ENCODE peak calls at places on chromosomes 1 and 21, in seven cellular contexts. One of them, this sample, is unnamed.

GRCh38 chr1:161305872-161306519 is 3.8 kb downstream of the MPZ start:
- DNase-seq in effector memory CD8-positive, alpha-beta T cell: peak
- DNase-seq in GM20000: peak
- DNase-seq in H7: peak
- DNase-seq in HEK293T: peak
- DNase-seq in heart left ventricle: peak
- DNase-seq in fibroblast of lung: peak
- DNase-seq in this sample: peak

GRCh38 chr21:29904359-29905282 is 35.2 kb downstream of the GRIK1 start:
- DNase-seq in effector memory CD8-positive, alpha-beta T cell: no peak
- DNase-seq in GM20000: no peak
- DNase-seq in H7: peak
- DNase-seq in HEK293T: no peak
- DNase-seq in heart left ventricle: no peak
- DNase-seq in fibroblast of lung: peak
- DNase-seq in this sample: peak

GRCh38 chr1:32249831-32250525 is 1.1 kb upstream of the LCK start:
- DNase-seq in effector memory CD8-positive, alpha-beta T cell: peak
- DNase-seq in GM20000: peak
- DNase-seq in H7: peak
- DNase-seq in HEK293T: no peak
- DNase-seq in heart left ventricle: peak
- DNase-seq in fibroblast of lung: peak
- DNase-seq in this sample: no peak

GRCh38 chr1:57063427-57063826 is 97.6 kb upstream of the C8B start:
- DNase-seq in effector memory CD8-positive, alpha-beta T cell: no peak
- DNase-seq in GM20000: no peak
- DNase-seq in H7: no peak
- DNase-seq in HEK293T: no peak
- DNase-seq in heart left ventricle: no peak
- DNase-seq in fibroblast of lung: no peak
- DNase-seq in this sample: no peak

GRCh38 chr1:17059391-17060128 is 5.7 kb upstream of the SDHB start:
- DNase-seq in effector memory CD8-positive, alpha-beta T cell: peak
- DNase-seq in GM20000: peak
- DNase-seq in H7: peak
- DNase-seq in HEK293T: peak
- DNase-seq in heart left ventricle: peak
- DNase-seq in fibroblast of lung: peak
- DNase-seq in this sample: peak

GRCh38 chr1:155134858-155135415 is 715 bp upstream of the SLC50A1 start:
- DNase-seq in effector memory CD8-positive, alpha-beta T cell: no peak
- DNase-seq in GM20000: peak
- DNase-seq in H7: peak
- DNase-seq in HEK293T: peak
- DNase-seq in heart left ventricle: peak
- DNase-seq in fibroblast of lung: peak
- DNase-seq in this sample: peak

GRCh38 chr1:206867716-206868115 is 2.3 kb downstream of the IL20 start:
- DNase-seq in effector memory CD8-positive, alpha-beta T cell: no peak
- DNase-seq in GM20000: no peak
- DNase-seq in H7: no peak
- DNase-seq in HEK293T: no peak
- DNase-seq in heart left ventricle: no peak
- DNase-seq in fibroblast of lung: no peak
- DNase-seq in this sample: no peak

GRCh38 chr1:198948895-198949659 is 310.2 kb downstream of the PTPRC start:
- DNase-seq in effector memory CD8-positive, alpha-beta T cell: no peak
- DNase-seq in GM20000: no peak
- DNase-seq in H7: no peak
- DNase-seq in HEK293T: no peak
- DNase-seq in heart left ventricle: no peak
- DNase-seq in fibroblast of lung: no peak
- DNase-seq in this sample: no peak

GRCh38 chr1:117810553-117810952 is 118.9 kb downstream of the GDAP2 start:
- DNase-seq in effector memory CD8-positive, alpha-beta T cell: no peak
- DNase-seq in GM20000: no peak
- DNase-seq in H7: no peak
- DNase-seq in HEK293T: no peak
- DNase-seq in heart left ventricle: no peak
- DNase-seq in fibroblast of lung: no peak
- DNase-seq in this sample: no peak

GRCh38 chr1:30847358-30847972 is 61.1 kb downstream of the SDC3 start:
- DNase-seq in effector memory CD8-positive, alpha-beta T cell: no peak
- DNase-seq in GM20000: no peak
- DNase-seq in H7: peak
- DNase-seq in HEK293T: no peak
- DNase-seq in heart left ventricle: peak
- DNase-seq in fibroblast of lung: peak
- DNase-seq in this sample: peak

GRCh38 chr1:234707641-234708040 is 97.7 kb upstream of the IRF2BP2 start:
- DNase-seq in effector memory CD8-positive, alpha-beta T cell: no peak
- DNase-seq in GM20000: no peak
- DNase-seq in H7: no peak
- DNase-seq in HEK293T: no peak
- DNase-seq in heart left ventricle: no peak
- DNase-seq in fibroblast of lung: peak
- DNase-seq in this sample: no peak

GRCh38 chr21:29730281-29730680 is 209.5 kb downstream of the GRIK1 start:
- DNase-seq in effector memory CD8-positive, alpha-beta T cell: no peak
- DNase-seq in GM20000: no peak
- DNase-seq in H7: no peak
- DNase-seq in HEK293T: no peak
- DNase-seq in heart left ventricle: no peak
- DNase-seq in fibroblast of lung: peak
- DNase-seq in this sample: no peak

GRCh38 chr1:112012823-112013222 is 23.4 kb upstream of the KCND3 start:
- DNase-seq in effector memory CD8-positive, alpha-beta T cell: no peak
- DNase-seq in GM20000: no peak
- DNase-seq in H7: no peak
- DNase-seq in HEK293T: no peak
- DNase-seq in heart left ventricle: no peak
- DNase-seq in fibroblast of lung: no peak
- DNase-seq in this sample: no peak

GRCh38 chr1:1287288-1288110 is 7.3 kb downstream of the SCNN1D start:
- DNase-seq in effector memory CD8-positive, alpha-beta T cell: no peak
- DNase-seq in GM20000: no peak
- DNase-seq in H7: peak
- DNase-seq in HEK293T: no peak
- DNase-seq in heart left ventricle: no peak
- DNase-seq in fibroblast of lung: no peak
- DNase-seq in this sample: no peak

GRCh38 chr1:150309758-150310495 is 11.4 kb upstream of the PRPF3 start:
- DNase-seq in effector memory CD8-positive, alpha-beta T cell: no peak
- DNase-seq in GM20000: no peak
- DNase-seq in H7: no peak
- DNase-seq in HEK293T: no peak
- DNase-seq in heart left ventricle: no peak
- DNase-seq in fibroblast of lung: no peak
- DNase-seq in this sample: no peak

GRCh38 chr21:33257404-33257803 is 8.8 kb upstream of the IL10RB start:
- DNase-seq in effector memory CD8-positive, alpha-beta T cell: no peak
- DNase-seq in GM20000: no peak
- DNase-seq in H7: no peak
- DNase-seq in HEK293T: no peak
- DNase-seq in heart left ventricle: no peak
- DNase-seq in fibroblast of lung: no peak
- DNase-seq in this sample: peak

GRCh38 chr1:232271991-232272589 is 357.8 kb downstream of the SIPA1L2 start:
- DNase-seq in effector memory CD8-positive, alpha-beta T cell: no peak
- DNase-seq in GM20000: no peak
- DNase-seq in H7: peak
- DNase-seq in HEK293T: no peak
- DNase-seq in heart left ventricle: peak
- DNase-seq in fibroblast of lung: peak
- DNase-seq in this sample: no peak

GRCh38 chr1:111596499-111596898 is 23.1 kb upstream of the RAP1A start:
- DNase-seq in effector memory CD8-positive, alpha-beta T cell: peak
- DNase-seq in GM20000: no peak
- DNase-seq in H7: no peak
- DNase-seq in HEK293T: no peak
- DNase-seq in heart left ventricle: no peak
- DNase-seq in fibroblast of lung: no peak
- DNase-seq in this sample: no peak

This sample was measured in endodermal cell.